ENCODE peak calls at places on chromosomes 7 and 10, in four cellular contexts. One of them, this sample, is unnamed.

GRCh38 chr7:92634924-92635519 is 44.8 kb upstream of the FAM133B start:
- DNase-seq in AG04450: peak; percentile 43
- DNase-seq in tibial nerve: no peak
- DNase-seq in brain microvascular endothelial cell: peak; percentile 76
- DNase-seq in this sample: peak; percentile 88

GRCh38 chr7:30594055-30594539 is 581 bp upstream of the GARS1 start:
- DNase-seq in AG04450: no peak
- DNase-seq in brain microvascular endothelial cell: peak; percentile 16
- DNase-seq in tibial nerve: peak; percentile 17
- DNase-seq in this sample: no peak

GRCh38 chr10:115849197-115849596 is 423.8 kb downstream of the GFRA1 start:
- DNase-seq in brain microvascular endothelial cell: no peak
- DNase-seq in tibial nerve: no peak
- DNase-seq in AG04450: no peak
- DNase-seq in this sample: no peak

GRCh38 chr7:8627322-8627721 is 193.9 kb downstream of the NXPH1 start:
- DNase-seq in brain microvascular endothelial cell: no peak
- DNase-seq in tibial nerve: no peak
- DNase-seq in AG04450: no peak
- DNase-seq in this sample: no peak

GRCh38 chr7:100649826-100650565 is 6.3 kb downstream of the ACTL6B start:
- DNase-seq in brain microvascular endothelial cell: no peak
- DNase-seq in tibial nerve: no peak
- DNase-seq in AG04450: no peak
- DNase-seq in this sample: no peak

GRCh38 chr7:118005021-118005420 is 131.8 kb upstream of the CTTNBP2 start:
- DNase-seq in brain microvascular endothelial cell: no peak
- DNase-seq in tibial nerve: no peak
- DNase-seq in AG04450: no peak
- DNase-seq in this sample: no peak

GRCh38 chr7:116041615-116042014 is 11.1 kb upstream of the TFEC start:
- DNase-seq in AG04450: no peak
- DNase-seq in tibial nerve: no peak
- DNase-seq in brain microvascular endothelial cell: no peak
- DNase-seq in this sample: no peak

GRCh38 chr7:100003711-100004661 is 11.4 kb upstream of the ZKSCAN1 start:
- DNase-seq in brain microvascular endothelial cell: no peak
- DNase-seq in tibial nerve: no peak
- DNase-seq in AG04450: no peak
- DNase-seq in this sample: no peak

GRCh38 chr7:112346381-112347060 is 103.7 kb upstream of the IFRD1 start:
- DNase-seq in tibial nerve: no peak
- DNase-seq in AG04450: no peak
- DNase-seq in brain microvascular endothelial cell: no peak
- DNase-seq in this sample: no peak

GRCh38 chr7:80918909-80919721 is at the start of gene SEMA3C:
- DNase-seq in AG04450: peak; percentile 87
- DNase-seq in brain microvascular endothelial cell: peak; percentile 90
- DNase-seq in tibial nerve: peak; percentile 78
- DNase-seq in this sample: peak; percentile 98

GRCh38 chr10:3935141-3935540 is 150.1 kb upstream of the KLF6 start:
- DNase-seq in AG04450: peak; percentile 34
- DNase-seq in tibial nerve: peak; percentile 35
- DNase-seq in brain microvascular endothelial cell: peak; percentile 92
- DNase-seq in this sample: peak; percentile 93

GRCh38 chr7:78718212-78718611 is 735.3 kb downstream of the MAGI2 start:
- DNase-seq in tibial nerve: no peak
- DNase-seq in brain microvascular endothelial cell: no peak
- DNase-seq in AG04450: no peak
- DNase-seq in this sample: no peak

GRCh38 chr7:16867328-16867727 is 14.5 kb downstream of the AGR3 start:
- DNase-seq in brain microvascular endothelial cell: no peak
- DNase-seq in tibial nerve: no peak
- DNase-seq in AG04450: no peak
- DNase-seq in this sample: no peak

GRCh38 chr7:26705567-26705966 is 158.8 kb downstream of the SKAP2 start:
- DNase-seq in AG04450: peak; percentile 88
- DNase-seq in tibial nerve: no peak
- DNase-seq in brain microvascular endothelial cell: peak; percentile 86
- DNase-seq in this sample: peak; percentile 94

GRCh38 chr7:105352018-105352612 is 36.6 kb downstream of the SRPK2 start:
- DNase-seq in brain microvascular endothelial cell: peak; percentile 72
- DNase-seq in tibial nerve: peak; percentile 78
- DNase-seq in AG04450: peak; percentile 55
- DNase-seq in this sample: peak; percentile 94

GRCh38 chr7:105408791-105409410 is 20.2 kb upstream of the SRPK2 start:
- DNase-seq in brain microvascular endothelial cell: no peak
- DNase-seq in AG04450: no peak
- DNase-seq in tibial nerve: no peak
- DNase-seq in this sample: peak; percentile 8

GRCh38 chr10:133438711-133439273 is 14.4 kb upstream of the SPRN start:
- DNase-seq in tibial nerve: no peak
- DNase-seq in AG04450: no peak
- DNase-seq in brain microvascular endothelial cell: peak; percentile 25
- DNase-seq in this sample: no peak

GRCh38 chr7:14739496-14740185 is 162.9 kb downstream of the DGKB start:
- DNase-seq in brain microvascular endothelial cell: no peak
- DNase-seq in tibial nerve: no peak
- DNase-seq in AG04450: no peak
- DNase-seq in this sample: no peak

GRCh38 chr7:50667789-50668226 is 102.6 kb upstream of the DDC start:
- DNase-seq in brain microvascular endothelial cell: no peak
- DNase-seq in AG04450: no peak
- DNase-seq in tibial nerve: no peak
- DNase-seq in this sample: no peak

GRCh38 chr7:121085922-121086321 is 97.4 kb downstream of the CPED1 start:
- DNase-seq in AG04450: no peak
- DNase-seq in tibial nerve: no peak
- DNase-seq in brain microvascular endothelial cell: no peak
- DNase-seq in this sample: no peak

GRCh38 chr7:130276796-130277762 is 10.4 kb downstream of the CPA2 start:
- DNase-seq in brain microvascular endothelial cell: no peak
- DNase-seq in AG04450: peak; percentile 27
- DNase-seq in tibial nerve: no peak
- DNase-seq in this sample: peak; percentile 79

GRCh38 chr7:34096135-34096775 is 190.9 kb downstream of the BMPER start:
- DNase-seq in AG04450: peak; percentile 55
- DNase-seq in tibial nerve: peak; percentile 75
- DNase-seq in brain microvascular endothelial cell: peak; percentile 85
- DNase-seq in this sample: peak; percentile 88

GRCh38 chr10:29856295-29856694 is 203.1 kb downstream of the JCAD start:
- DNase-seq in brain microvascular endothelial cell: no peak
- DNase-seq in AG04450: no peak
- DNase-seq in tibial nerve: no peak
- DNase-seq in this sample: no peak

GRCh38 chr7:1569016-1569415 is 816 bp downstream of the PSMG3 start:
- DNase-seq in brain microvascular endothelial cell: peak; percentile 43
- DNase-seq in AG04450: no peak
- DNase-seq in tibial nerve: no peak
- DNase-seq in this sample: peak; percentile 27

GRCh38 chr7:1767524-1767923 is 97.4 kb downstream of the ELFN1 start:
- DNase-seq in brain microvascular endothelial cell: no peak
- DNase-seq in tibial nerve: no peak
- DNase-seq in AG04450: no peak
- DNase-seq in this sample: no peak

GRCh38 chr7:11207565-11207964 is 233.9 kb downstream of the PHF14 start:
- DNase-seq in tibial nerve: no peak
- DNase-seq in AG04450: no peak
- DNase-seq in brain microvascular endothelial cell: no peak
- DNase-seq in this sample: no peak

GRCh38 chr10:13120786-13121499 is 21.0 kb downstream of the OPTN start:
- DNase-seq in brain microvascular endothelial cell: no peak
- DNase-seq in AG04450: no peak
- DNase-seq in tibial nerve: no peak
- DNase-seq in this sample: no peak

GRCh38 chr10:118596426-118597124 is 1.1 kb upstream of the PRLHR start:
- DNase-seq in AG04450: no peak
- DNase-seq in tibial nerve: no peak
- DNase-seq in brain microvascular endothelial cell: no peak
- DNase-seq in this sample: no peak

GRCh38 chr7:93409324-93409723 is 165.2 kb downstream of the CALCR start:
- DNase-seq in brain microvascular endothelial cell: no peak
- DNase-seq in tibial nerve: no peak
- DNase-seq in AG04450: no peak
- DNase-seq in this sample: no peak

GRCh38 chr10:95308389-95309302 is 17.8 kb upstream of the PDLIM1 start:
- DNase-seq in tibial nerve: peak; percentile 87
- DNase-seq in brain microvascular endothelial cell: peak; percentile 98
- DNase-seq in AG04450: peak; percentile 95
- DNase-seq in this sample: peak; percentile 98

GRCh38 chr10:3525832-3526449 is 259.1 kb downstream of the KLF6 start:
- DNase-seq in AG04450: peak; percentile 91
- DNase-seq in tibial nerve: peak; percentile 51
- DNase-seq in brain microvascular endothelial cell: peak; percentile 97
- DNase-seq in this sample: peak; percentile 98

GRCh38 chr10:132064082-132064755 is 1.5 kb upstream of the JAKMIP3 start:
- DNase-seq in brain microvascular endothelial cell: no peak
- DNase-seq in tibial nerve: no peak
- DNase-seq in AG04450: no peak
- DNase-seq in this sample: no peak

GRCh38 chr10:29199344-29199743 is 89.5 kb upstream of the LYZL1 start:
- DNase-seq in tibial nerve: no peak
- DNase-seq in brain microvascular endothelial cell: no peak
- DNase-seq in AG04450: no peak
- DNase-seq in this sample: no peak

GRCh38 chr7:28356619-28357018 is 55.7 kb upstream of the CREB5 start:
- DNase-seq in tibial nerve: no peak
- DNase-seq in brain microvascular endothelial cell: no peak
- DNase-seq in AG04450: no peak
- DNase-seq in this sample: no peak

GRCh38 chr10:70109064-70109729 is 23.4 kb downstream of the AIFM2 start:
- DNase-seq in AG04450: no peak
- DNase-seq in tibial nerve: no peak
- DNase-seq in brain microvascular endothelial cell: no peak
- DNase-seq in this sample: no peak

GRCh38 chr10:77180794-77181193 is 456.8 kb downstream of the KCNMA1 start:
- DNase-seq in AG04450: no peak
- DNase-seq in tibial nerve: no peak
- DNase-seq in brain microvascular endothelial cell: no peak
- DNase-seq in this sample: no peak

GRCh38 chr10:128892005-128892404 is 575.0 kb upstream of the MGMT start:
- DNase-seq in brain microvascular endothelial cell: no peak
- DNase-seq in tibial nerve: no peak
- DNase-seq in AG04450: no peak
- DNase-seq in this sample: no peak

GRCh38 chr10:25175527-25176420 is 973 bp downstream of the GPR158 start:
- DNase-seq in AG04450: no peak
- DNase-seq in tibial nerve: no peak
- DNase-seq in brain microvascular endothelial cell: no peak
- DNase-seq in this sample: peak; percentile 6

DNA sequence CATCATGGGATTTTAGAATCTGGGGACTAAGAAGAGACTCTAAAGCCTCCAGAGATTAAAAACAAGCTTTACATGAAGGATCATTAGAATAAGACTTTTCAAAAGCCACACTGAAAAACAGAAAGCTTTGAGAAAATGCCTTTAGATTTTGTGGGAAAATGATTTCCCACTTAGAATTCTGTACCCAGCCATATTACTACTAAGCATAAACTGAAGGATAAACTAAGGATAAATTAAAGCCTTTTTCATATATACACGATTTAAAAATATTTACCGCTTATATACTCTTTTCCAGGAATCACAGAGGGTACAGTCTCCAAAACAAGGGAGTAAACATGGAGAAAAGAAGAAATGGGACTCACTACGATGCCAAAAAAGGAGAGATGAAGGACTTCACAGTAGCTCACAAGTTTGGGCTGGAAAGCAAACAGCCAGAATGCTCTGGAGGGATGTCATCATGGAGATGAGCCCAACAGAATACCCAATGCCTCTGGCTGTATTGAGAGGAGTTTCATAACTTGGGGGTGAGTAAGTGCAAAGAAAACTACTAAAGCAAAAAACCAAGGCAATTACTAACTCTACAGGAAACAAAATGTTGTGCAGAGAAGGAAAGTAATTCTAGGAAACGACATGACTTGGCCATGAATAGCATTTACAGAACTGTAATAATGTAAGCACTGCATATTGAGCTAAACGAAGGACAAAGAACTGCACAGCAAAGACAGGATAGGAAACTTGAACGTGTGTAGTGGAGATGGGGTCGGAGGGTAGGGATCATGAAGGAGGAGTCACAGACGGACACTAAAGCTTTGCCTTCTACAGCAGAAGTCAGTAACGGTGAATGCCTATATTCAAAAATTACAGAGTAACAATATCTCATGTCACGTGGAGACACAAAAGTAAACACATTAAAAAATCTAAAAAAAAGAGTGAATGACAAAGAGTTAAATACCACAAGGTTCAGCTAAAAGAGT is 61.4 kb upstream of the ASAH2 start:
- DNase-seq in brain microvascular endothelial cell: peak; percentile 70
- DNase-seq in tibial nerve: no peak
- DNase-seq in AG04450: no peak
- DNase-seq in this sample: peak; percentile 75
- H3K4me3 ChIP-seq in brain microvascular endothelial cell: no peak overlapping the region
- H3K4me3 ChIP-seq in tibial nerve: no peak overlapping the region
- H3K4me3 ChIP-seq in AG04450: no peak overlapping the region
- H3K4me3 ChIP-seq in this sample: no peak overlapping the region

GRCh38 chr7:134031835-134032617 is 95.1 kb upstream of the LRGUK start:
- DNase-seq in tibial nerve: no peak
- DNase-seq in brain microvascular endothelial cell: no peak
- DNase-seq in AG04450: no peak
- DNase-seq in this sample: no peak
- H3K4me3 ChIP-seq in tibial nerve: no peak overlapping the region
- H3K4me3 ChIP-seq in brain microvascular endothelial cell: no peak overlapping the region
- H3K4me3 ChIP-seq in AG04450: no peak overlapping the region
- H3K4me3 ChIP-seq in this sample: no peak overlapping the region

DNA sequence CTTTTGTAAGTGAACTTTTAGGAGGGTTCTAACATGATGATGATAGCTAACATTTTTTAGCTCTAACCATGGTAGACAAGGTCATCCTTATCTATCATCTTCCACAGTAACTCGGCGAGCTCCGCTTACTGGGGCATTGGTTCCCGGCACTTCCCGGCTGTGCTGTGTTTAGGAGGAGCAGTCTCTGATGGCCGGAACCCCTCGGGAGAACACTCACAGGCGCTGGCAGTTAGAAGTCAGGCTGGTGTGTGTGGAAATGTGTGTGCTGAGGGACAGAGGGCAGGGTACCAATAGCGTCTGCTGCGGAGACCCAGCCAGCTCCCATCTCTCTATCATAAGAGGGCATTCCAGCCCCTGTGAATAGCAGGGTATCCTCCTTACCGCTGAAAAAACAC is 108.6 kb downstream of the CDH23 start:
- DNase-seq in tibial nerve: no peak
- DNase-seq in brain microvascular endothelial cell: no peak
- DNase-seq in AG04450: no peak
- DNase-seq in this sample: no peak
- H3K4me3 ChIP-seq in tibial nerve: no peak overlapping the region
- H3K4me3 ChIP-seq in brain microvascular endothelial cell: no peak overlapping the region
- H3K4me3 ChIP-seq in AG04450: no peak overlapping the region
- H3K4me3 ChIP-seq in this sample: no peak overlapping the region

DNA sequence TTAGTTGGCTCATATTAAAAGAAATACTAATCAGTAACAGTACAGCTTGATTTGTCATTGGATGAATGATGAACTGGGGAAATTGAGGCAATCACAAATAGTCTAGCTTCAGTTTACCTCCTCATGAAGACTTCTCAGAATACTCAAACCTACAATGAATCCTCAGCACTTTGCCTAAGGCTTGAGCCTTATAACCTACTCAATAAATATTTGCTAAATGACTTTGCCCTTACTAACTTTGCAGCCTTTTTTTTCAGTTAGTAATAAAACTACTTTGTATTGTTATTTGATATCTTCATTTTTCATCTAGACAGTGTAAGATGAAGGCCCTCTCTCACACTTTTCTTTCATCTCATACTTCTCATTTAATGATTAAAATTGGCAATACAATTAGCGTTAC is 1162.5 kb upstream of the C7orf33 start:
- DNase-seq in brain microvascular endothelial cell: no peak
- DNase-seq in AG04450: no peak
- DNase-seq in tibial nerve: no peak
- DNase-seq in this sample: no peak
- H3K4me3 ChIP-seq in brain microvascular endothelial cell: no peak overlapping the region
- H3K4me3 ChIP-seq in AG04450: no peak overlapping the region
- H3K4me3 ChIP-seq in tibial nerve: no peak overlapping the region
- H3K4me3 ChIP-seq in this sample: no peak overlapping the region

This sample was measured in astrocyte of the spinal cord.